ENCODE peak calls at places on chromosomes 6 and 20, in ten cellular contexts. Q, S, P, Y, A, D, T, E, F and K are unnamed samples.

GRCh38 chr6:33785766-33786165 is 3.2 kb downstream of the LEMD2 start:
- DNase-seq in Q (no peak), S (no peak), E (no peak), Y (no peak), P (no peak), T (no peak), A (no peak), D (no peak), F (no peak), K (no peak)

GRCh38 chr20:59831901-59832240 is 101.6 kb downstream of the SYCP2 start:
- DNase-seq in P (no peak), Y (no peak), T (no peak), S (no peak), F (no peak), A (no peak), Q (no peak), D (no peak), E (no peak), K (no peak)

GRCh38 chr6:122692175-122692598 is 82.0 kb downstream of the PKIB start:
- DNase-seq in D (no peak), P (no peak), Y (no peak), S (no peak), E (no peak), T (no peak), Q (peak; percentile 24), F (no peak), A (no peak), K (peak; percentile 75)

GRCh38 chr6:90294008-90294511 is 2.6 kb downstream of the BACH2 start:
- DNase-seq in F (no peak), D (no peak), Y (no peak), S (no peak), A (no peak), Q (no peak), P (no peak), E (no peak), T (no peak), K (no peak)

GRCh38 chr20:23047001-23047737 is 2.3 kb downstream of the THBD start:
- DNase-seq in S (no peak), P (no peak), Q (no peak), T (no peak), Y (no peak), F (no peak), E (no peak), D (no peak), A (no peak), K (no peak)

GRCh38 chr6:159915397-159915796 is 24.6 kb downstream of the MAS1 start:
- DNase-seq in D (no peak), A (no peak), E (no peak), Q (no peak), Y (no peak), S (no peak), P (no peak), T (no peak), F (no peak), K (no peak)

GRCh38 chr6:31659649-31660223 is 842 bp downstream of the C6orf47 start:
- DNase-seq in Q (peak; percentile 21), A (no peak), D (no peak), Y (no peak), T (no peak), P (no peak), F (no peak), S (no peak), E (no peak), K (no peak)

GRCh38 chr6:5728726-5729434 is 277.8 kb downstream of the NRN1 start:
- DNase-seq in P (peak; percentile 50), F (no peak), Y (no peak), S (no peak), E (no peak), A (no peak), Q (peak; percentile 27), D (no peak), T (peak; percentile 37), K (no peak)

GRCh38 chr6:158391276-158391675 is 79.0 kb downstream of the TULP4 start:
- DNase-seq in E (no peak), Q (no peak), F (no peak), T (no peak), D (no peak), S (no peak), Y (no peak), P (no peak), A (no peak), K (no peak)

GRCh38 chr6:30987304-30987703 is 3.8 kb downstream of the MUC21 start:
- DNase-seq in A (no peak), E (no peak), P (no peak), Q (no peak), Y (no peak), T (no peak), D (no peak), S (no peak), F (no peak), K (no peak)

GRCh38 chr6:166097914-166098522 is 69.6 kb downstream of the TBXT start:
- DNase-seq in Y (peak; percentile 73), A (no peak), T (no peak), F (peak; percentile 52), S (no peak), Q (peak; percentile 87), P (peak; percentile 42), E (peak; percentile 85), D (peak; percentile 22), K (peak; percentile 68)

GRCh38 chr6:35415065-35415880 is 36.9 kb upstream of the FANCE start:
- DNase-seq in Y (peak; percentile 84), T (peak; percentile 96), E (no peak), S (no peak), A (peak; percentile 49), F (peak; percentile 26), Q (peak; percentile 93), P (peak; percentile 85), D (no peak), K (peak; percentile 84)

GRCh38 chr6:45647341-45648138 is 269.8 kb upstream of the SUPT3H start:
- DNase-seq in T (no peak), S (no peak), A (peak; percentile 12), Y (no peak), E (no peak), P (peak; percentile 7), Q (peak; percentile 27), D (no peak), F (no peak), K (no peak)

GRCh38 chr6:14453712-14454466 is 336.3 kb downstream of the CD83 start:
- DNase-seq in Y (no peak), D (no peak), T (no peak), A (no peak), F (no peak), P (no peak), Q (no peak), E (no peak), S (no peak), K (no peak)

GRCh38 chr20:53826597-53827291 is 233.1 kb upstream of the ZNF217 start:
- DNase-seq in S (no peak), F (no peak), Q (no peak), T (no peak), E (no peak), P (peak; percentile 25), D (no peak), Y (no peak), A (peak; percentile 32), K (no peak)

GRCh38 chr6:11143394-11144371 is 32.2 kb upstream of the ERVFRD-1 start:
- DNase-seq in Q (peak; percentile 88), E (no peak), F (no peak), S (no peak), A (peak; percentile 3), T (no peak), D (no peak), Y (peak; percentile 20), P (peak; percentile 89), K (peak; percentile 50)

GRCh38 chr20:24668384-24668702 is 198.9 kb downstream of the SYNDIG1 start:
- DNase-seq in A (no peak), S (no peak), P (no peak), Q (no peak), Y (no peak), E (no peak), T (no peak), F (no peak), D (no peak), K (no peak)

GRCh38 chr6:93848011-93848620 is 428.8 kb upstream of the EPHA7 start:
- DNase-seq in D (no peak), E (no peak), A (no peak), S (no peak), T (no peak), Y (no peak), Q (no peak), P (no peak), F (no peak), K (no peak)

GRCh38 chr20:36482044-36482473 is 59.3 kb upstream of the MYL9 start:
- DNase-seq in F (no peak), S (no peak), T (peak; percentile 89), Q (no peak), Y (peak; percentile 62), D (no peak), E (no peak), P (no peak), A (no peak), K (no peak)

GRCh38 chr6:89282749-89283148 is 32.4 kb downstream of the GABRR2 start:
- DNase-seq in A (no peak), P (no peak), T (no peak), D (no peak), E (no peak), S (no peak), Q (no peak), Y (no peak), F (no peak), K (no peak)

GRCh38 chr20:51636123-51636522 is 93.6 kb upstream of the NFATC2 start:
- DNase-seq in A (no peak), T (no peak), P (no peak), F (no peak), Q (no peak), S (no peak), E (no peak), D (peak; percentile 5), Y (no peak), K (no peak)

GRCh38 chr20:24987244-24987643 is 5.3 kb downstream of the APMAP start:
- DNase-seq in Y (no peak), T (peak; percentile 31), A (no peak), E (no peak), D (no peak), S (peak; percentile 3), Q (no peak), P (no peak), F (no peak), K (no peak)

GRCh38 chr20:43442310-43442880 is 15.3 kb upstream of the SRSF6 start:
- DNase-seq in Q (peak; percentile 35), S (no peak), T (no peak), F (no peak), A (peak; percentile 37), D (no peak), Y (no peak), P (peak; percentile 48), E (no peak), K (no peak)

GRCh38 chr6:168292911-168293310 is 26.7 kb downstream of the DACT2 start:
- DNase-seq in P (no peak), D (no peak), E (no peak), A (no peak), S (no peak), T (peak; percentile 59), F (no peak), Y (no peak), Q (no peak), K (no peak)

GRCh38 chr20:37506166-37506725 is 14.8 kb upstream of the NNAT start:
- DNase-seq in S (no peak), T (no peak), F (no peak), Y (no peak), P (no peak), E (no peak), A (no peak), Q (no peak), D (no peak), K (no peak)

GRCh38 chr20:9996944-9997343 is 37.8 kb upstream of the ANKEF1 start:
- DNase-seq in A (no peak), T (no peak), P (no peak), Q (no peak), Y (no peak), S (no peak), D (no peak), F (no peak), E (no peak), K (no peak)

GRCh38 chr6:37923514-37923913 is 104.0 kb downstream of the ZFAND3 start:
- DNase-seq in Q (no peak), T (no peak), F (no peak), E (no peak), A (no peak), D (no peak), Y (no peak), P (no peak), S (no peak), K (no peak)

GRCh38 chr6:84652356-84653026 is 111.9 kb downstream of the TBX18 start:
- DNase-seq in D (no peak), E (no peak), S (no peak), F (no peak), A (no peak), T (no peak), Y (no peak), P (peak; percentile 90), Q (peak; percentile 95), K (peak; percentile 45)